ENCODE peak calls at places on chromosomes 3 and 15, in nine cellular contexts. One of them, this sample, is unnamed.

GRCh38 chr3:128559486-128560225 is 66.7 kb upstream of the GATA2 start:
- DNase-seq in stimulated activated CD4-positive, alpha-beta T cell treated with anti-CD3 and anti-CD28 coated beads, Interleukin-4, amount 100 ng/mL, for 48 hours: no peak
- DNase-seq in activated CD8-positive, alpha-beta memory T cell treated with anti-CD3 and anti-CD28 coated beads, Interleukin-2, amount 50 U/mL, for 4 hours: no peak
- DNase-seq in nephron progenitor cell: no peak
- DNase-seq in mammary epithelial cell: no peak
- DNase-seq in H1: no peak
- DNase-seq in B cell: no peak
- DNase-seq in activated effector memory CD4-positive, alpha-beta T cell treated with anti-CD3 and anti-CD28 coated beads, Interleukin-2, amount 50 U/mL, for 16 hours: peak
- DNase-seq in effector memory CD4-positive, alpha-beta T cell: no peak
- DNase-seq in this sample: no peak

GRCh38 chr3:53286727-53287412 is 31.0 kb upstream of the TKT start:
- DNase-seq in stimulated activated CD4-positive, alpha-beta T cell treated with anti-CD3 and anti-CD28 coated beads, Interleukin-4, amount 100 ng/mL, for 48 hours: peak
- DNase-seq in activated CD8-positive, alpha-beta memory T cell treated with anti-CD3 and anti-CD28 coated beads, Interleukin-2, amount 50 U/mL, for 4 hours: no peak
- DNase-seq in nephron progenitor cell: no peak
- DNase-seq in mammary epithelial cell: no peak
- DNase-seq in H1: no peak
- DNase-seq in B cell: no peak
- DNase-seq in activated effector memory CD4-positive, alpha-beta T cell treated with anti-CD3 and anti-CD28 coated beads, Interleukin-2, amount 50 U/mL, for 16 hours: no peak
- DNase-seq in effector memory CD4-positive, alpha-beta T cell: no peak
- DNase-seq in this sample: no peak

GRCh38 chr15:87604857-87605446 is 651.6 kb downstream of the NTRK3 start:
- DNase-seq in stimulated activated CD4-positive, alpha-beta T cell treated with anti-CD3 and anti-CD28 coated beads, Interleukin-4, amount 100 ng/mL, for 48 hours: no peak
- DNase-seq in activated CD8-positive, alpha-beta memory T cell treated with anti-CD3 and anti-CD28 coated beads, Interleukin-2, amount 50 U/mL, for 4 hours: no peak
- DNase-seq in nephron progenitor cell: peak
- DNase-seq in mammary epithelial cell: peak
- DNase-seq in H1: no peak
- DNase-seq in B cell: no peak
- DNase-seq in activated effector memory CD4-positive, alpha-beta T cell treated with anti-CD3 and anti-CD28 coated beads, Interleukin-2, amount 50 U/mL, for 16 hours: no peak
- DNase-seq in effector memory CD4-positive, alpha-beta T cell: no peak
- DNase-seq in this sample: peak

GRCh38 chr3:56277236-56277635 is 191.0 kb downstream of the ERC2 start:
- DNase-seq in stimulated activated CD4-positive, alpha-beta T cell treated with anti-CD3 and anti-CD28 coated beads, Interleukin-4, amount 100 ng/mL, for 48 hours: no peak
- DNase-seq in activated CD8-positive, alpha-beta memory T cell treated with anti-CD3 and anti-CD28 coated beads, Interleukin-2, amount 50 U/mL, for 4 hours: no peak
- DNase-seq in nephron progenitor cell: no peak
- DNase-seq in mammary epithelial cell: no peak
- DNase-seq in H1: no peak
- DNase-seq in B cell: no peak
- DNase-seq in activated effector memory CD4-positive, alpha-beta T cell treated with anti-CD3 and anti-CD28 coated beads, Interleukin-2, amount 50 U/mL, for 16 hours: no peak
- DNase-seq in effector memory CD4-positive, alpha-beta T cell: no peak
- DNase-seq in this sample: no peak

GRCh38 chr3:171776411-171776810 is 33.9 kb downstream of the PLD1 start:
- DNase-seq in stimulated activated CD4-positive, alpha-beta T cell treated with anti-CD3 and anti-CD28 coated beads, Interleukin-4, amount 100 ng/mL, for 48 hours: no peak
- DNase-seq in activated CD8-positive, alpha-beta memory T cell treated with anti-CD3 and anti-CD28 coated beads, Interleukin-2, amount 50 U/mL, for 4 hours: no peak
- DNase-seq in nephron progenitor cell: no peak
- DNase-seq in mammary epithelial cell: peak
- DNase-seq in H1: no peak
- DNase-seq in B cell: no peak
- DNase-seq in activated effector memory CD4-positive, alpha-beta T cell treated with anti-CD3 and anti-CD28 coated beads, Interleukin-2, amount 50 U/mL, for 16 hours: no peak
- DNase-seq in effector memory CD4-positive, alpha-beta T cell: no peak
- DNase-seq in this sample: no peak

GRCh38 chr3:109687626-109688025 is 350.3 kb upstream of the DPPA4 start:
- DNase-seq in stimulated activated CD4-positive, alpha-beta T cell treated with anti-CD3 and anti-CD28 coated beads, Interleukin-4, amount 100 ng/mL, for 48 hours: no peak
- DNase-seq in activated CD8-positive, alpha-beta memory T cell treated with anti-CD3 and anti-CD28 coated beads, Interleukin-2, amount 50 U/mL, for 4 hours: no peak
- DNase-seq in nephron progenitor cell: no peak
- DNase-seq in mammary epithelial cell: no peak
- DNase-seq in H1: no peak
- DNase-seq in B cell: no peak
- DNase-seq in activated effector memory CD4-positive, alpha-beta T cell treated with anti-CD3 and anti-CD28 coated beads, Interleukin-2, amount 50 U/mL, for 16 hours: no peak
- DNase-seq in effector memory CD4-positive, alpha-beta T cell: no peak
- DNase-seq in this sample: no peak

GRCh38 chr15:67824900-67825879 is at the start of gene SKOR1:
- DNase-seq in stimulated activated CD4-positive, alpha-beta T cell treated with anti-CD3 and anti-CD28 coated beads, Interleukin-4, amount 100 ng/mL, for 48 hours: no peak
- DNase-seq in activated CD8-positive, alpha-beta memory T cell treated with anti-CD3 and anti-CD28 coated beads, Interleukin-2, amount 50 U/mL, for 4 hours: no peak
- DNase-seq in nephron progenitor cell: peak
- DNase-seq in mammary epithelial cell: no peak
- DNase-seq in H1: no peak
- DNase-seq in B cell: peak
- DNase-seq in activated effector memory CD4-positive, alpha-beta T cell treated with anti-CD3 and anti-CD28 coated beads, Interleukin-2, amount 50 U/mL, for 16 hours: no peak
- DNase-seq in effector memory CD4-positive, alpha-beta T cell: no peak
- DNase-seq in this sample: no peak

GRCh38 chr15:68272797-68273271 is 4.7 kb upstream of the FEM1B start:
- DNase-seq in stimulated activated CD4-positive, alpha-beta T cell treated with anti-CD3 and anti-CD28 coated beads, Interleukin-4, amount 100 ng/mL, for 48 hours: no peak
- DNase-seq in activated CD8-positive, alpha-beta memory T cell treated with anti-CD3 and anti-CD28 coated beads, Interleukin-2, amount 50 U/mL, for 4 hours: no peak
- DNase-seq in nephron progenitor cell: no peak
- DNase-seq in mammary epithelial cell: peak
- DNase-seq in H1: no peak
- DNase-seq in B cell: no peak
- DNase-seq in activated effector memory CD4-positive, alpha-beta T cell treated with anti-CD3 and anti-CD28 coated beads, Interleukin-2, amount 50 U/mL, for 16 hours: no peak
- DNase-seq in effector memory CD4-positive, alpha-beta T cell: no peak
- DNase-seq in this sample: no peak

GRCh38 chr3:132723551-132723950 is 1.3 kb upstream of the NPHP3 start:
- DNase-seq in stimulated activated CD4-positive, alpha-beta T cell treated with anti-CD3 and anti-CD28 coated beads, Interleukin-4, amount 100 ng/mL, for 48 hours: no peak
- DNase-seq in activated CD8-positive, alpha-beta memory T cell treated with anti-CD3 and anti-CD28 coated beads, Interleukin-2, amount 50 U/mL, for 4 hours: no peak
- DNase-seq in nephron progenitor cell: no peak
- DNase-seq in mammary epithelial cell: no peak
- DNase-seq in H1: no peak
- DNase-seq in B cell: no peak
- DNase-seq in activated effector memory CD4-positive, alpha-beta T cell treated with anti-CD3 and anti-CD28 coated beads, Interleukin-2, amount 50 U/mL, for 16 hours: no peak
- DNase-seq in effector memory CD4-positive, alpha-beta T cell: no peak
- DNase-seq in this sample: no peak

GRCh38 chr3:129036234-129037092 is 24.1 kb upstream of the GP9 start:
- DNase-seq in stimulated activated CD4-positive, alpha-beta T cell treated with anti-CD3 and anti-CD28 coated beads, Interleukin-4, amount 100 ng/mL, for 48 hours: no peak
- DNase-seq in activated CD8-positive, alpha-beta memory T cell treated with anti-CD3 and anti-CD28 coated beads, Interleukin-2, amount 50 U/mL, for 4 hours: no peak
- DNase-seq in nephron progenitor cell: no peak
- DNase-seq in mammary epithelial cell: no peak
- DNase-seq in H1: no peak
- DNase-seq in B cell: no peak
- DNase-seq in activated effector memory CD4-positive, alpha-beta T cell treated with anti-CD3 and anti-CD28 coated beads, Interleukin-2, amount 50 U/mL, for 16 hours: peak
- DNase-seq in effector memory CD4-positive, alpha-beta T cell: no peak
- DNase-seq in this sample: no peak

GRCh38 chr3:11465744-11466611 is 177.7 kb downstream of the VGLL4 start:
- DNase-seq in stimulated activated CD4-positive, alpha-beta T cell treated with anti-CD3 and anti-CD28 coated beads, Interleukin-4, amount 100 ng/mL, for 48 hours: no peak
- DNase-seq in activated CD8-positive, alpha-beta memory T cell treated with anti-CD3 and anti-CD28 coated beads, Interleukin-2, amount 50 U/mL, for 4 hours: no peak
- DNase-seq in nephron progenitor cell: no peak
- DNase-seq in mammary epithelial cell: no peak
- DNase-seq in H1: no peak
- DNase-seq in B cell: no peak
- DNase-seq in activated effector memory CD4-positive, alpha-beta T cell treated with anti-CD3 and anti-CD28 coated beads, Interleukin-2, amount 50 U/mL, for 16 hours: no peak
- DNase-seq in effector memory CD4-positive, alpha-beta T cell: no peak
- DNase-seq in this sample: no peak

GRCh38 chr3:188594137-188594536 is 440.2 kb downstream of the LPP start:
- DNase-seq in stimulated activated CD4-positive, alpha-beta T cell treated with anti-CD3 and anti-CD28 coated beads, Interleukin-4, amount 100 ng/mL, for 48 hours: no peak
- DNase-seq in activated CD8-positive, alpha-beta memory T cell treated with anti-CD3 and anti-CD28 coated beads, Interleukin-2, amount 50 U/mL, for 4 hours: no peak
- DNase-seq in nephron progenitor cell: no peak
- DNase-seq in mammary epithelial cell: peak
- DNase-seq in H1: no peak
- DNase-seq in B cell: no peak
- DNase-seq in activated effector memory CD4-positive, alpha-beta T cell treated with anti-CD3 and anti-CD28 coated beads, Interleukin-2, amount 50 U/mL, for 16 hours: no peak
- DNase-seq in effector memory CD4-positive, alpha-beta T cell: no peak
- DNase-seq in this sample: no peak

GRCh38 chr3:120503727-120504616 is 53.2 kb upstream of the FSTL1 start:
- DNase-seq in stimulated activated CD4-positive, alpha-beta T cell treated with anti-CD3 and anti-CD28 coated beads, Interleukin-4, amount 100 ng/mL, for 48 hours: no peak
- DNase-seq in activated CD8-positive, alpha-beta memory T cell treated with anti-CD3 and anti-CD28 coated beads, Interleukin-2, amount 50 U/mL, for 4 hours: no peak
- DNase-seq in nephron progenitor cell: no peak
- DNase-seq in mammary epithelial cell: no peak
- DNase-seq in H1: peak
- DNase-seq in B cell: no peak
- DNase-seq in activated effector memory CD4-positive, alpha-beta T cell treated with anti-CD3 and anti-CD28 coated beads, Interleukin-2, amount 50 U/mL, for 16 hours: no peak
- DNase-seq in effector memory CD4-positive, alpha-beta T cell: no peak
- DNase-seq in this sample: no peak

GRCh38 chr3:123816673-123817207 is 67.4 kb downstream of the MYLK start:
- DNase-seq in stimulated activated CD4-positive, alpha-beta T cell treated with anti-CD3 and anti-CD28 coated beads, Interleukin-4, amount 100 ng/mL, for 48 hours: no peak
- DNase-seq in activated CD8-positive, alpha-beta memory T cell treated with anti-CD3 and anti-CD28 coated beads, Interleukin-2, amount 50 U/mL, for 4 hours: no peak
- DNase-seq in nephron progenitor cell: no peak
- DNase-seq in mammary epithelial cell: no peak
- DNase-seq in H1: no peak
- DNase-seq in B cell: no peak
- DNase-seq in activated effector memory CD4-positive, alpha-beta T cell treated with anti-CD3 and anti-CD28 coated beads, Interleukin-2, amount 50 U/mL, for 16 hours: no peak
- DNase-seq in effector memory CD4-positive, alpha-beta T cell: no peak
- DNase-seq in this sample: no peak

GRCh38 chr15:91855684-91856553 is 2.4 kb downstream of the SLCO3A1 start:
- DNase-seq in stimulated activated CD4-positive, alpha-beta T cell treated with anti-CD3 and anti-CD28 coated beads, Interleukin-4, amount 100 ng/mL, for 48 hours: no peak
- DNase-seq in activated CD8-positive, alpha-beta memory T cell treated with anti-CD3 and anti-CD28 coated beads, Interleukin-2, amount 50 U/mL, for 4 hours: no peak
- DNase-seq in nephron progenitor cell: peak
- DNase-seq in mammary epithelial cell: peak
- DNase-seq in H1: peak
- DNase-seq in B cell: no peak
- DNase-seq in activated effector memory CD4-positive, alpha-beta T cell treated with anti-CD3 and anti-CD28 coated beads, Interleukin-2, amount 50 U/mL, for 16 hours: no peak
- DNase-seq in effector memory CD4-positive, alpha-beta T cell: no peak
- DNase-seq in this sample: no peak

GRCh38 chr3:66450389-66451022 is 50.3 kb downstream of the LRIG1 start:
- DNase-seq in stimulated activated CD4-positive, alpha-beta T cell treated with anti-CD3 and anti-CD28 coated beads, Interleukin-4, amount 100 ng/mL, for 48 hours: no peak
- DNase-seq in activated CD8-positive, alpha-beta memory T cell treated with anti-CD3 and anti-CD28 coated beads, Interleukin-2, amount 50 U/mL, for 4 hours: no peak
- DNase-seq in nephron progenitor cell: no peak
- DNase-seq in mammary epithelial cell: no peak
- DNase-seq in H1: no peak
- DNase-seq in B cell: no peak
- DNase-seq in activated effector memory CD4-positive, alpha-beta T cell treated with anti-CD3 and anti-CD28 coated beads, Interleukin-2, amount 50 U/mL, for 16 hours: no peak
- DNase-seq in effector memory CD4-positive, alpha-beta T cell: no peak
- DNase-seq in this sample: no peak

GRCh38 chr15:48627260-48627969 is 18.1 kb downstream of the FBN1 start:
- DNase-seq in stimulated activated CD4-positive, alpha-beta T cell treated with anti-CD3 and anti-CD28 coated beads, Interleukin-4, amount 100 ng/mL, for 48 hours: no peak
- DNase-seq in activated CD8-positive, alpha-beta memory T cell treated with anti-CD3 and anti-CD28 coated beads, Interleukin-2, amount 50 U/mL, for 4 hours: no peak
- DNase-seq in nephron progenitor cell: no peak
- DNase-seq in mammary epithelial cell: peak
- DNase-seq in H1: no peak
- DNase-seq in B cell: no peak
- DNase-seq in activated effector memory CD4-positive, alpha-beta T cell treated with anti-CD3 and anti-CD28 coated beads, Interleukin-2, amount 50 U/mL, for 16 hours: no peak
- DNase-seq in effector memory CD4-positive, alpha-beta T cell: no peak
- DNase-seq in this sample: no peak

GRCh38 chr3:137293086-137293485 is 335.3 kb downstream of the IL20RB start:
- DNase-seq in stimulated activated CD4-positive, alpha-beta T cell treated with anti-CD3 and anti-CD28 coated beads, Interleukin-4, amount 100 ng/mL, for 48 hours: no peak
- DNase-seq in activated CD8-positive, alpha-beta memory T cell treated with anti-CD3 and anti-CD28 coated beads, Interleukin-2, amount 50 U/mL, for 4 hours: no peak
- DNase-seq in nephron progenitor cell: no peak
- DNase-seq in mammary epithelial cell: no peak
- DNase-seq in H1: no peak
- DNase-seq in B cell: no peak
- DNase-seq in activated effector memory CD4-positive, alpha-beta T cell treated with anti-CD3 and anti-CD28 coated beads, Interleukin-2, amount 50 U/mL, for 16 hours: no peak
- DNase-seq in effector memory CD4-positive, alpha-beta T cell: no peak
- DNase-seq in this sample: no peak

GRCh38 chr3:76122007-76122406 is 336.7 kb upstream of the ZNF717 start:
- DNase-seq in stimulated activated CD4-positive, alpha-beta T cell treated with anti-CD3 and anti-CD28 coated beads, Interleukin-4, amount 100 ng/mL, for 48 hours: no peak
- DNase-seq in activated CD8-positive, alpha-beta memory T cell treated with anti-CD3 and anti-CD28 coated beads, Interleukin-2, amount 50 U/mL, for 4 hours: no peak
- DNase-seq in nephron progenitor cell: no peak
- DNase-seq in mammary epithelial cell: no peak
- DNase-seq in H1: no peak
- DNase-seq in B cell: no peak
- DNase-seq in activated effector memory CD4-positive, alpha-beta T cell treated with anti-CD3 and anti-CD28 coated beads, Interleukin-2, amount 50 U/mL, for 16 hours: no peak
- DNase-seq in effector memory CD4-positive, alpha-beta T cell: no peak
- DNase-seq in this sample: no peak

GRCh38 chr3:131501949-131502348 is 822 bp downstream of the MRPL3 start:
- DNase-seq in stimulated activated CD4-positive, alpha-beta T cell treated with anti-CD3 and anti-CD28 coated beads, Interleukin-4, amount 100 ng/mL, for 48 hours: no peak
- DNase-seq in activated CD8-positive, alpha-beta memory T cell treated with anti-CD3 and anti-CD28 coated beads, Interleukin-2, amount 50 U/mL, for 4 hours: no peak
- DNase-seq in nephron progenitor cell: no peak
- DNase-seq in mammary epithelial cell: peak
- DNase-seq in H1: no peak
- DNase-seq in B cell: no peak
- DNase-seq in activated effector memory CD4-positive, alpha-beta T cell treated with anti-CD3 and anti-CD28 coated beads, Interleukin-2, amount 50 U/mL, for 16 hours: no peak
- DNase-seq in effector memory CD4-positive, alpha-beta T cell: no peak
- DNase-seq in this sample: no peak

GRCh38 chr15:58222698-58223097 is 84.5 kb downstream of the AQP9 start:
- DNase-seq in stimulated activated CD4-positive, alpha-beta T cell treated with anti-CD3 and anti-CD28 coated beads, Interleukin-4, amount 100 ng/mL, for 48 hours: no peak
- DNase-seq in activated CD8-positive, alpha-beta memory T cell treated with anti-CD3 and anti-CD28 coated beads, Interleukin-2, amount 50 U/mL, for 4 hours: no peak
- DNase-seq in nephron progenitor cell: no peak
- DNase-seq in mammary epithelial cell: peak
- DNase-seq in H1: no peak
- DNase-seq in B cell: no peak
- DNase-seq in activated effector memory CD4-positive, alpha-beta T cell treated with anti-CD3 and anti-CD28 coated beads, Interleukin-2, amount 50 U/mL, for 16 hours: no peak
- DNase-seq in effector memory CD4-positive, alpha-beta T cell: no peak
- DNase-seq in this sample: no peak

GRCh38 chr3:141877911-141878310 is 1.5 kb downstream of the ATP1B3 start:
- DNase-seq in stimulated activated CD4-positive, alpha-beta T cell treated with anti-CD3 and anti-CD28 coated beads, Interleukin-4, amount 100 ng/mL, for 48 hours: no peak
- DNase-seq in activated CD8-positive, alpha-beta memory T cell treated with anti-CD3 and anti-CD28 coated beads, Interleukin-2, amount 50 U/mL, for 4 hours: no peak
- DNase-seq in nephron progenitor cell: no peak
- DNase-seq in mammary epithelial cell: peak
- DNase-seq in H1: no peak
- DNase-seq in B cell: no peak
- DNase-seq in activated effector memory CD4-positive, alpha-beta T cell treated with anti-CD3 and anti-CD28 coated beads, Interleukin-2, amount 50 U/mL, for 16 hours: no peak
- DNase-seq in effector memory CD4-positive, alpha-beta T cell: no peak
- DNase-seq in this sample: no peak

GRCh38 chr3:115667175-115668065 is 44.1 kb downstream of the GAP43 start:
- DNase-seq in stimulated activated CD4-positive, alpha-beta T cell treated with anti-CD3 and anti-CD28 coated beads, Interleukin-4, amount 100 ng/mL, for 48 hours: no peak
- DNase-seq in activated CD8-positive, alpha-beta memory T cell treated with anti-CD3 and anti-CD28 coated beads, Interleukin-2, amount 50 U/mL, for 4 hours: no peak
- DNase-seq in nephron progenitor cell: no peak
- DNase-seq in mammary epithelial cell: peak
- DNase-seq in H1: no peak
- DNase-seq in B cell: no peak
- DNase-seq in activated effector memory CD4-positive, alpha-beta T cell treated with anti-CD3 and anti-CD28 coated beads, Interleukin-2, amount 50 U/mL, for 16 hours: no peak
- DNase-seq in effector memory CD4-positive, alpha-beta T cell: no peak
- DNase-seq in this sample: no peak

GRCh38 chr3:33884204-33884561 is 85.8 kb downstream of the PDCD6IP start:
- DNase-seq in stimulated activated CD4-positive, alpha-beta T cell treated with anti-CD3 and anti-CD28 coated beads, Interleukin-4, amount 100 ng/mL, for 48 hours: no peak
- DNase-seq in activated CD8-positive, alpha-beta memory T cell treated with anti-CD3 and anti-CD28 coated beads, Interleukin-2, amount 50 U/mL, for 4 hours: no peak
- DNase-seq in nephron progenitor cell: no peak
- DNase-seq in mammary epithelial cell: no peak
- DNase-seq in H1: no peak
- DNase-seq in B cell: no peak
- DNase-seq in activated effector memory CD4-positive, alpha-beta T cell treated with anti-CD3 and anti-CD28 coated beads, Interleukin-2, amount 50 U/mL, for 16 hours: no peak
- DNase-seq in effector memory CD4-positive, alpha-beta T cell: no peak
- DNase-seq in this sample: no peak